ENCODE peak calls at places on chromosomes 4 and X, in five cellular contexts. I is sigmoid colon, H is choroid plexus epithelial cell, T is mesothelial cell of epicardium, K is AG09309. A is an unnamed sample.

GRCh38 chrX:132728296-132728695 is 230.1 kb downstream of the HS6ST2 start:
- DNase-seq in I (no peak), H (no peak), T (no peak), K (no peak), A (no peak)

GRCh38 chrX:45847966-45848365 is 647.3 kb upstream of the DIPK2B start:
- DNase-seq in I (no peak), H (peak), T (no peak), K (no peak), A (no peak)

GRCh38 chr4:179110816-179111215 is 1668.6 kb upstream of the AGA start:
- DNase-seq in I (no peak), H (no peak), T (no peak), K (no peak), A (no peak)

GRCh38 chr4:153095448-153096204 is 108.6 kb upstream of the TRIM2 start:
- DNase-seq in I (no peak), H (no peak), T (no peak), K (no peak), A (no peak)

GRCh38 chr4:6109842-6110560 is 90.3 kb downstream of the JAKMIP1 start:
- DNase-seq in I (peak), H (no peak), T (no peak), K (no peak), A (no peak)

GRCh38 chrX:41538707-41539106 is 91.6 kb downstream of the NYX start:
- DNase-seq in I (no peak), H (no peak), T (no peak), K (no peak), A (no peak)

GRCh38 chrX:49901068-49901467 is 21.3 kb upstream of the CLCN5 start:
- DNase-seq in I (no peak), H (no peak), T (no peak), K (no peak), A (no peak)

GRCh38 chrX:153689654-153690465 is 2.1 kb downstream of the SLC6A8 start:
- DNase-seq in I (peak), H (no peak), T (no peak), K (no peak), A (no peak)

GRCh38 chrX:13432776-13433605 is 113.1 kb upstream of the ATXN3L start:
- DNase-seq in I (no peak), H (peak), T (no peak), K (no peak), A (no peak)

GRCh38 chrX:42398967-42399631 is 378.9 kb downstream of the PPP1R2C start:
- DNase-seq in I (no peak), H (peak), T (no peak), K (no peak), A (no peak)

GRCh38 chrX:19723427-19723826 is 164.0 kb downstream of the SH3KBP1 start:
- DNase-seq in I (no peak), H (no peak), T (no peak), K (no peak), A (no peak)

GRCh38 chrX:65755786-65756185 is 88.3 kb downstream of the MSN start:
- DNase-seq in I (no peak), H (no peak), T (no peak), K (no peak), A (no peak)

GRCh38 chr4:65416875-65417274 is 253.4 kb downstream of the EPHA5 start:
- DNase-seq in I (no peak), H (peak), T (no peak), K (no peak), A (peak)

GRCh38 chr4:83326546-83326945 is 8.1 kb downstream of the HPSE start:
- DNase-seq in I (no peak), H (no peak), T (no peak), K (no peak), A (no peak)

GRCh38 chr4:69689530-69690111 is 36.6 kb upstream of the UGT2A1 start:
- DNase-seq in I (no peak), H (peak), T (no peak), K (no peak), A (no peak)

GRCh38 chr4:14867847-14868246 is 134.4 kb upstream of the CPEB2 start:
- DNase-seq in I (no peak), H (no peak), T (no peak), K (no peak), A (no peak)

DNA sequence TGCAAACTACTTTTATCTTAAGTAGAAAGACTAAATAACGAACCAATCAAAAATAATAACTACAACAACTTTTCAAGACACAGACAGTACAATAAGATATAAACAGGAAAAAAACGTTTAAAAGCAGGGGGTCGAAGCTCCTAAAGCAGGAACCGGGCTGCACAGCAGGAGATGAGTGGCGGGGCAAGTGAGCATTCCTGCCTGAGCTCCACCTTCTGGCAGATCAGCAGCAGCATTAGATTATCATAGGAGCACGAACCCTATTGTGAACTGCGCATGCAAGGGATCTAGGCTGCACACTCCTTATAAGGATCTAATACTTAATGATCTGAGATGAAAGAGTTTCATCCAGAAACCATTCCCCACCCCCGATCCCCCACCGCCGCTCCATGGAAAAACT is 146.2 kb downstream of the TEX11 start:
- DNase-seq in I (no peak), H (no peak), T (no peak), K (no peak), A (no peak)
- TF ChIP-seq CTCF in I (no peak), H (no peak), T (no peak), K (no peak), A (no peak)

GRCh38 chr4:28073860-28074555 is 1213.4 kb downstream of the STIM2 start:
- DNase-seq in I (no peak), H (peak), T (no peak), K (no peak), A (peak)
- TF ChIP-seq CTCF in I (no peak), H (peak), T (peak), K (peak), A (peak)

GRCh38 chr4:76549765-76550164 is 114.7 kb downstream of the SHROOM3 start:
- DNase-seq in I (no peak), H (no peak), T (no peak), K (no peak), A (no peak)
- TF ChIP-seq CTCF in I (no peak), H (no peak), T (no peak), K (no peak), A (no peak)

DNA sequence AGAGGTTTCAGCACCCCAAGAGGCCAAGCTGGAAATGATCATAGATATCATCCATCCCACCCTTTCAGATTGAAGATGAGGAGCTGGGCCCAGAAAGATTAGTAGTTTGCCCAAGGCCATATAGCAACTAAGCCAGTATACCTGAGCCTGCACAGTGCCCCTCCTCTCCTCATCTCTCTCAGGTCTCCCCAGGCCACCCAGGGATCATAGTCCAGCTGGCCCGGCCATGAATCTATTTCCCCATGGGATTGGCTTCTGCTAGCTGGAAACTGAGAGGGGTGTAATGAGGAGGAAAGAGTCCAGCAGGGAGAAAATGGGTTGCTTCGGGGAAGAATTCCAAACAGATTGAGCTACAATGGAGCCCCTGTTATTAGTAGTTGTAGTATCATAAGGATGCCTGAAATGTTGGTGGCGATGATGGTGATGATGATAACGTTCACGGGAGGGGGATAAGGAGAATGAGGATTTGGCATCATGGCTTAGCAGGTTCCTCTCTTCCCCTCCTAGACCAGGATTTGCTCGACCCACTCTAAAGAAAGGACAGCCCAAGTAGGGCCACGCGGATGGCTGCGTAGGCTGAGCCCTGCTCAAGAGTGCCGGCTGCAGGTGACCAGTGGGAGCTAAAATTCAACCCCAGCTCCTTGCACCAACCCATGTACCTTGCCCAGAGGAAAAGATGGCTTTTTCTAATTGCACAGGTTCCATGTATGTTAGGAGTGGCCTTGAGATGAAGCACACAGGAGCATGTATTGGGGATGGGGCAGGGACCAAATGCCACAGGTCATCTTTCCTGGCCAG is 117.8 kb upstream of the PJA1 start:
- DNase-seq in I (no peak), H (no peak), T (no peak), K (no peak), A (no peak)
- TF ChIP-seq CTCF in I (no peak), H (peak), T (no peak), K (no peak), A (no peak)

GRCh38 chr4:26060286-26060685 is 146.3 kb downstream of the SMIM20 start:
- DNase-seq in I (no peak), H (no peak), T (no peak), K (no peak), A (no peak)

GRCh38 chr4:26062221-26062620 is 148.2 kb downstream of the SMIM20 start:
- DNase-seq in I (no peak), H (no peak), T (no peak), K (no peak), A (no peak)

GRCh38 chr4:26059391-26060154 is 145.6 kb downstream of the SMIM20 start:
- DNase-seq in I (no peak), H (no peak), T (no peak), K (no peak), A (no peak)

GRCh38 chr4:26058537-26058936 is 144.5 kb downstream of the SMIM20 start:
- DNase-seq in I (no peak), H (no peak), T (no peak), K (no peak), A (no peak)

DNA sequence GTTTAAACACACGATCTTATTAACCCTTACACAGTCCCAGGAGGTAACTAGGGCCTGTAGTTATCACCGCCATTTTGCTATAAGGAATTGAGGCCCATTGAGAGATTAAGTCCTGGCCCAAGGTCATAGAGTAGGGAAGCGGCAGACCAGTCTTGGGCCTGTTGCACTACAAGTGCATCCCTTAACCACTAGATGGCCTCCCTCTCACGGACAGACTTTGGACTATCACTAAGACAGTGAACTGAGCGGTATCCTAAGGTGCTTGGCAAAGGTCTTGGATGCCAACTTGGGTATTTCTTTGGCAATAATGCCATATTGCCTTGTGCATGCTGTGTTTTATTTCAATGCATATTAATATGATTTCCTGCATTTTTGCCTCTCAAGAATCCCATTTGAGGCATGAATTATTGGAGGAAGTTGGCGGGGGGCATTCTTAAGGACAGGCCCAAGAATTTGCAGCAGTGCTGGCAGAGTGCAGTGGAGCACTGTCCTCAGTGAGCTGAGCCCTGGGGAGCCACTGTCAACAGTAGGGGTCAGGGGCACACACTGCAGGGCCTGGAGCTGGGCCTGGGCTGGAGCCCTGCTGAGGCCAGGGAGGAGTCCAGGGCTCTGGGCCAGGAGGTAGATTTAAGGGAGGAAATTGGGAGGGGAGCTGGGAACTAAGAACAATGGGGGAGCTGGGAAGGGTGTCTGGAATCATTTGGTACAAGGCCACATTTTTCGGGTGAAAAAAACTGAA is 147.4 kb downstream of the SMIM20 start:
- DNase-seq in I (no peak), H (peak), T (no peak), K (no peak), A (no peak)
- TF ChIP-seq CTCF in I (no peak), H (peak), T (peak), K (peak), A (peak)

DNA sequence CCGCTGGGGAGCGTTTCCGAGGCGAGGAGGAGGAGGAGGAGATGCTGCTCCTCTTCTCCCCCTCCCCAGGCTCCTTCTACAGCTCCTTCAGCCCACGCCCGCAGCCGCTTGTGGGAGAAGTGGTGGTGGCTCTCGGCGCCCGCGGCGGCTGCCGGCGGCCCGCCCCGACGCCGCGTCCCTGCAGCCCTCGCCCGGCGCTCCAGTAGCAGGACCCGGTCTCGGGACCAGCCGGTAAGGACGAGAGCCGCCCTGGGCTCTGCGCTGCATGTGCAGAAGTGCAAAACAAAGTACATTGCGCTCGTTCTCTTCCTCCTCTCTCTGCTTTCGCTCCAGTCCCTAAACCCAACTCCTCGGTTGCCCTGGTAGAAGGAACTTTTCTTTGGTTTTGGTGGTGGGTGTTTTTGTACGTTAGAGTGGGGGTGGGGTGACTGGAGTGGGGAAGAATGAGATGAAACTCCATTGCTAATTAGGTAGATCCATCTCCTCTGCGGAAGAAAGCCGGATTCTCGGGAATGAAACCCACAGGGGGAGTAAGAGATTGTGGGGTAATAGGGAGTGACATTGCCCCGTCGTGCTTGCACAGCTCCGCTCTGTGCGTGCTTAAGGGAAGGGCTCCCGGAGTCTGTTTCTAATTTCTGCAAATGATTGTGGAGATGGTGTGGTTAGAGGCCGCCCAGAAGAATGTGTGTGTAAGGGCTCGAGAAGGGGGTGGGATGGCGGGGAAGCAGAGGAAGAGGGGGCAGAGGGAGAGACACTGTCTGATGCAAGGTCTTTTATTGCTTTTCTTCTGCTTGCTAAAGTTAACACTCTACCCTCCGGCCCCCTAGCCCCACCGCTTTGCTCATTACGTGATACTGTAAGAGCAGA is 677 bp downstream of the PTPN13 start:
- DNase-seq in I (peak), H (peak), T (peak), K (peak), A (no peak)
- TF ChIP-seq CTCF in I (no peak), H (peak), T (no peak), K (peak), A (peak)

GRCh38 chr4:77697860-77698599 is 92.4 kb downstream of the CXCL13 start:
- DNase-seq in I (no peak), H (peak), T (no peak), K (peak), A (no peak)

GRCh38 chr4:77701111-77701510 is 95.5 kb downstream of the CXCL13 start:
- DNase-seq in I (no peak), H (no peak), T (no peak), K (no peak), A (no peak)

GRCh38 chr4:77695769-77696168 is 90.1 kb downstream of the CXCL13 start:
- DNase-seq in I (no peak), H (peak), T (no peak), K (peak), A (no peak)

DNA sequence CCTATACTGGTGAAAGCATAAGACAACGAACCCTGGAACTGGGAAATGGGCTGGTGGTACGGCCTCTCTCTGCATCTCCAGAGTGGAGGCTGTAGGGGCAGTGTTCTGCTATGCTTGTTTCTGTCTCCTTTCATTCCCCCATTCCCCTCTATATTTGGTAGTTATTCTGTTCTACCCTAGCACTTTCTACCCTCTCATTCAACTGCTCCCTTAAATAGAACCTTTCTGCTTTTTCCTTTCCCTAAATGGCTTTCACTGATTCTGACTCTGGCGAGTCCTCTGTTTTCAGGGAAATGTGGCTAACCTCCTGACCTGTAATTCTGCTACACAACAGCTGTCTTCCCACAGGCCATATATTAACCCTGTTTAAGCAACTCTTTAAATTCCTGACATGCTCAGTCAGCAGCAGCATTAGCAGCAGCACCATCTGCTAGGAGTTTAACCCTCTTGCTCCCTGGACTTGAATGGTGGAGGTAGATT is 94.2 kb downstream of the CXCL13 start:
- DNase-seq in I (no peak), H (peak), T (no peak), K (peak), A (no peak)
- TF ChIP-seq CTCF in I (no peak), H (peak), T (no peak), K (peak), A (peak)

A was measured in chondrocyte.